ENCODE peak calls at places on chromosome 12, in six cellular contexts. One of them, this sample, is unnamed.

GRCh38 chr12:121428883-121429282 is 29.0 kb downstream of the RNF34 start:
- DNase-seq in HFF-Myc: no peak
- DNase-seq in WTC11: no peak
- DNase-seq in left ventricle myocardium inferior: no peak
- DNase-seq in HepG2: no peak
- DNase-seq in upper lobe of right lung: no peak
- DNase-seq in this sample: no peak

GRCh38 chr12:71725011-71725410 is 29.7 kb upstream of the RAB21 start:
- DNase-seq in upper lobe of right lung: no peak
- DNase-seq in HepG2: no peak
- DNase-seq in HFF-Myc: peak
- DNase-seq in left ventricle myocardium inferior: no peak
- DNase-seq in WTC11: no peak
- DNase-seq in this sample: no peak

GRCh38 chr12:30823140-30823669 is 68.5 kb upstream of the CAPRIN2 start:
- DNase-seq in upper lobe of right lung: peak
- DNase-seq in WTC11: peak
- DNase-seq in HepG2: no peak
- DNase-seq in HFF-Myc: no peak
- DNase-seq in left ventricle myocardium inferior: peak
- DNase-seq in this sample: peak

GRCh38 chr12:69824028-69824427 is 999 bp upstream of the MYRFL start:
- DNase-seq in WTC11: no peak
- DNase-seq in HepG2: no peak
- DNase-seq in left ventricle myocardium inferior: no peak
- DNase-seq in upper lobe of right lung: no peak
- DNase-seq in HFF-Myc: no peak
- DNase-seq in this sample: no peak

GRCh38 chr12:6074394-6074793 is 50.1 kb downstream of the VWF start:
- DNase-seq in HFF-Myc: no peak
- DNase-seq in WTC11: no peak
- DNase-seq in HepG2: no peak
- DNase-seq in left ventricle myocardium inferior: peak
- DNase-seq in upper lobe of right lung: no peak
- DNase-seq in this sample: no peak

GRCh38 chr12:3333583-3333982 is 157.4 kb upstream of the PRMT8 start:
- DNase-seq in HFF-Myc: no peak
- DNase-seq in HepG2: peak
- DNase-seq in left ventricle myocardium inferior: no peak
- DNase-seq in upper lobe of right lung: no peak
- DNase-seq in WTC11: peak
- DNase-seq in this sample: no peak

GRCh38 chr12:51269174-51270066 is 795 bp downstream of the SMAGP start:
- DNase-seq in upper lobe of right lung: peak
- DNase-seq in WTC11: peak
- DNase-seq in HFF-Myc: no peak
- DNase-seq in left ventricle myocardium inferior: peak
- DNase-seq in HepG2: peak
- DNase-seq in this sample: peak

GRCh38 chr12:52892193-52892852 is 12.6 kb downstream of the KRT8 start:
- DNase-seq in upper lobe of right lung: no peak
- DNase-seq in HFF-Myc: no peak
- DNase-seq in WTC11: no peak
- DNase-seq in HepG2: no peak
- DNase-seq in left ventricle myocardium inferior: no peak
- DNase-seq in this sample: no peak

GRCh38 chr12:52314511-52314910 is 6.7 kb downstream of the KRT83 start:
- DNase-seq in upper lobe of right lung: no peak
- DNase-seq in WTC11: no peak
- DNase-seq in HepG2: no peak
- DNase-seq in left ventricle myocardium inferior: no peak
- DNase-seq in HFF-Myc: no peak
- DNase-seq in this sample: no peak

GRCh38 chr12:42612258-42612608 is 22.7 kb upstream of the PRICKLE1 start:
- DNase-seq in left ventricle myocardium inferior: no peak
- DNase-seq in upper lobe of right lung: no peak
- DNase-seq in WTC11: no peak
- DNase-seq in HFF-Myc: no peak
- DNase-seq in HepG2: no peak
- DNase-seq in this sample: no peak

GRCh38 chr12:4278582-4278939 is 5.0 kb downstream of the CCND2 start:
- DNase-seq in HepG2: no peak
- DNase-seq in left ventricle myocardium inferior: peak
- DNase-seq in WTC11: no peak
- DNase-seq in HFF-Myc: no peak
- DNase-seq in upper lobe of right lung: peak
- DNase-seq in this sample: no peak

GRCh38 chr12:4978737-4979136 is 64.9 kb upstream of the KCNA5 start:
- DNase-seq in upper lobe of right lung: no peak
- DNase-seq in left ventricle myocardium inferior: no peak
- DNase-seq in HFF-Myc: no peak
- DNase-seq in HepG2: no peak
- DNase-seq in WTC11: no peak
- DNase-seq in this sample: no peak

GRCh38 chr12:112418248-112418595 is 525 bp upstream of the PTPN11 start:
- DNase-seq in HepG2: no peak
- DNase-seq in left ventricle myocardium inferior: no peak
- DNase-seq in upper lobe of right lung: no peak
- DNase-seq in WTC11: peak
- DNase-seq in HFF-Myc: no peak
- DNase-seq in this sample: no peak

GRCh38 chr12:29566441-29566840 is 69.0 kb upstream of the OVCH1 start:
- DNase-seq in WTC11: no peak
- DNase-seq in HFF-Myc: no peak
- DNase-seq in HepG2: no peak
- DNase-seq in left ventricle myocardium inferior: no peak
- DNase-seq in upper lobe of right lung: no peak
- DNase-seq in this sample: no peak

GRCh38 chr12:124548854-124549378 is 18.5 kb downstream of the NCOR2 start:
- DNase-seq in HFF-Myc: no peak
- DNase-seq in left ventricle myocardium inferior: no peak
- DNase-seq in WTC11: no peak
- DNase-seq in upper lobe of right lung: peak
- DNase-seq in HepG2: no peak
- DNase-seq in this sample: no peak

GRCh38 chr12:41724216-41724615 is 420.5 kb downstream of the GXYLT1 start:
- DNase-seq in WTC11: no peak
- DNase-seq in left ventricle myocardium inferior: no peak
- DNase-seq in HepG2: no peak
- DNase-seq in HFF-Myc: no peak
- DNase-seq in upper lobe of right lung: no peak
- DNase-seq in this sample: no peak

GRCh38 chr12:132397152-132397933 is 68.0 kb upstream of the GALNT9 start:
- DNase-seq in WTC11: peak
- DNase-seq in left ventricle myocardium inferior: peak
- DNase-seq in upper lobe of right lung: no peak
- DNase-seq in HFF-Myc: no peak
- DNase-seq in HepG2: no peak
- DNase-seq in this sample: no peak

GRCh38 chr12:40033260-40033649 is 72.6 kb downstream of the SLC2A13 start:
- DNase-seq in upper lobe of right lung: no peak
- DNase-seq in left ventricle myocardium inferior: no peak
- DNase-seq in HFF-Myc: no peak
- DNase-seq in HepG2: no peak
- DNase-seq in WTC11: peak
- DNase-seq in this sample: no peak

GRCh38 chr12:63068857-63069442 is 82.1 kb downstream of the AVPR1A start:
- DNase-seq in HepG2: peak
- DNase-seq in HFF-Myc: peak
- DNase-seq in upper lobe of right lung: no peak
- DNase-seq in left ventricle myocardium inferior: no peak
- DNase-seq in WTC11: no peak
- DNase-seq in this sample: no peak

GRCh38 chr12:29750131-29750927 is 33.4 kb downstream of the TMTC1 start:
- DNase-seq in left ventricle myocardium inferior: no peak
- DNase-seq in HepG2: no peak
- DNase-seq in upper lobe of right lung: no peak
- DNase-seq in HFF-Myc: no peak
- DNase-seq in WTC11: no peak
- DNase-seq in this sample: no peak

GRCh38 chr12:15886372-15887042 is 4.3 kb downstream of the STRAP start:
- DNase-seq in left ventricle myocardium inferior: no peak
- DNase-seq in WTC11: no peak
- DNase-seq in upper lobe of right lung: no peak
- DNase-seq in HepG2: peak
- DNase-seq in HFF-Myc: no peak
- DNase-seq in this sample: no peak

GRCh38 chr12:4214912-4215861 is 58.4 kb upstream of the CCND2 start:
- DNase-seq in WTC11: no peak
- DNase-seq in left ventricle myocardium inferior: peak
- DNase-seq in upper lobe of right lung: peak
- DNase-seq in HFF-Myc: no peak
- DNase-seq in HepG2: no peak
- DNase-seq in this sample: peak

GRCh38 chr12:10136637-10137205 is 6.7 kb upstream of the CLEC7A start:
- DNase-seq in upper lobe of right lung: no peak
- DNase-seq in HFF-Myc: no peak
- DNase-seq in left ventricle myocardium inferior: no peak
- DNase-seq in WTC11: no peak
- DNase-seq in HepG2: peak
- DNase-seq in this sample: no peak

GRCh38 chr12:131829795-131830334 is 1.7 kb downstream of the MMP17 start:
- DNase-seq in left ventricle myocardium inferior: no peak
- DNase-seq in HFF-Myc: no peak
- DNase-seq in WTC11: no peak
- DNase-seq in upper lobe of right lung: no peak
- DNase-seq in HepG2: no peak
- DNase-seq in this sample: no peak

GRCh38 chr12:966715-967114 is 17.2 kb upstream of the RAD52 start:
- DNase-seq in HepG2: no peak
- DNase-seq in left ventricle myocardium inferior: no peak
- DNase-seq in WTC11: no peak
- DNase-seq in upper lobe of right lung: no peak
- DNase-seq in HFF-Myc: no peak
- DNase-seq in this sample: no peak

GRCh38 chr12:31752450-31752849 is 23.6 kb upstream of the AMN1 start:
- DNase-seq in left ventricle myocardium inferior: no peak
- DNase-seq in HepG2: no peak
- DNase-seq in HFF-Myc: no peak
- DNase-seq in upper lobe of right lung: no peak
- DNase-seq in WTC11: no peak
- DNase-seq in this sample: no peak

GRCh38 chr12:10154145-10154496 is 17.8 kb downstream of the OLR1 start:
- DNase-seq in WTC11: no peak
- DNase-seq in upper lobe of right lung: no peak
- DNase-seq in left ventricle myocardium inferior: no peak
- DNase-seq in HFF-Myc: no peak
- DNase-seq in HepG2: no peak
- DNase-seq in this sample: no peak

GRCh38 chr12:106267535-106267934 is 19.7 kb upstream of the CKAP4 start:
- DNase-seq in HFF-Myc: no peak
- DNase-seq in HepG2: no peak
- DNase-seq in left ventricle myocardium inferior: no peak
- DNase-seq in upper lobe of right lung: no peak
- DNase-seq in WTC11: no peak
- DNase-seq in this sample: no peak

GRCh38 chr12:80607361-80608135 is 99.9 kb upstream of the MYF6 start:
- DNase-seq in upper lobe of right lung: no peak
- DNase-seq in WTC11: no peak
- DNase-seq in HepG2: no peak
- DNase-seq in left ventricle myocardium inferior: no peak
- DNase-seq in HFF-Myc: no peak
- DNase-seq in this sample: no peak
- TF ChIP-seq CTCF in upper lobe of right lung: no peak
- TF ChIP-seq CTCF in WTC11: peak
- TF ChIP-seq CTCF in HepG2: no peak
- TF ChIP-seq CTCF in left ventricle myocardium inferior: peak
- TF ChIP-seq CTCF in HFF-Myc: no peak
- TF ChIP-seq CTCF in this sample: no peak

DNA sequence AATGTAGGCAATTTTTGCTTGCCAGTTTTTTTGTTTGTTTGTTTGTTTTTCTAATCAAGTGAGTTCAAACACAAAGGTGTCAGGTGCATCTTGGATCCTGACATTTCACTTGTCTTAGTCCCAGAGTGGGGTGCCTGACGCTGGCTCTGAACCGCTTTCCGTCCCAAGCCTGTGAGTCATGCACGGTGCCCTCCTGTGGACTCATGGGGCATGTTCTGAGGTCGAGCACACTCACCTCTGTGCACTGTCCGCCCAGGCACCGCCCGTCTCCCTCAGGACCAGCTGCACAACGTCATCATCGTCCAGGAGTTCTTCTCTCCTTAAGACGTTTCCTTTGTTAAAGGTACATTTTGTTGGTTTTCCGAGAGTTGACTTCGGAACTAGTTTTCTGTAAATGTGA is 98.2 kb downstream of the GLT1D1 start:
- DNase-seq in left ventricle myocardium inferior: no peak
- DNase-seq in WTC11: no peak
- DNase-seq in upper lobe of right lung: no peak
- DNase-seq in HFF-Myc: no peak
- DNase-seq in HepG2: no peak
- DNase-seq in this sample: no peak
- TF ChIP-seq CTCF in left ventricle myocardium inferior: no peak
- TF ChIP-seq CTCF in WTC11: no peak
- TF ChIP-seq CTCF in upper lobe of right lung: no peak
- TF ChIP-seq CTCF in HFF-Myc: no peak
- TF ChIP-seq CTCF in HepG2: peak
- TF ChIP-seq CTCF in this sample: no peak

GRCh38 chr12:97960741-97961608 is 498.4 kb downstream of the RMST start:
- DNase-seq in HFF-Myc: no peak
- DNase-seq in WTC11: peak
- DNase-seq in HepG2: peak
- DNase-seq in upper lobe of right lung: no peak
- DNase-seq in left ventricle myocardium inferior: no peak
- DNase-seq in this sample: no peak
- TF ChIP-seq CTCF in HFF-Myc: peak
- TF ChIP-seq CTCF in WTC11: peak
- TF ChIP-seq CTCF in HepG2: peak
- TF ChIP-seq CTCF in upper lobe of right lung: peak
- TF ChIP-seq CTCF in left ventricle myocardium inferior: peak
- TF ChIP-seq CTCF in this sample: no peak

GRCh38 chr12:88951177-88951576 is 370.9 kb upstream of the KITLG start:
- DNase-seq in HFF-Myc: no peak
- DNase-seq in left ventricle myocardium inferior: no peak
- DNase-seq in upper lobe of right lung: no peak
- DNase-seq in HepG2: no peak
- DNase-seq in WTC11: no peak
- DNase-seq in this sample: no peak

GRCh38 chr12:88945041-88945732 is 364.9 kb upstream of the KITLG start:
- DNase-seq in upper lobe of right lung: no peak
- DNase-seq in left ventricle myocardium inferior: no peak
- DNase-seq in HFF-Myc: no peak
- DNase-seq in WTC11: no peak
- DNase-seq in HepG2: no peak
- DNase-seq in this sample: no peak

GRCh38 chr12:88946377-88946997 is 366.2 kb upstream of the KITLG start:
- DNase-seq in WTC11: no peak
- DNase-seq in HepG2: no peak
- DNase-seq in left ventricle myocardium inferior: no peak
- DNase-seq in HFF-Myc: no peak
- DNase-seq in upper lobe of right lung: no peak
- DNase-seq in this sample: no peak

GRCh38 chr12:88944403-88944802 is 364.1 kb upstream of the KITLG start:
- DNase-seq in left ventricle myocardium inferior: no peak
- DNase-seq in HFF-Myc: no peak
- DNase-seq in HepG2: peak
- DNase-seq in WTC11: no peak
- DNase-seq in upper lobe of right lung: no peak
- DNase-seq in this sample: no peak

GRCh38 chr12:88947486-88948043 is 367.3 kb upstream of the KITLG start:
- DNase-seq in HepG2: no peak
- DNase-seq in HFF-Myc: no peak
- DNase-seq in left ventricle myocardium inferior: no peak
- DNase-seq in upper lobe of right lung: no peak
- DNase-seq in WTC11: no peak
- DNase-seq in this sample: no peak
- TF ChIP-seq CTCF in HepG2: no peak
- TF ChIP-seq CTCF in HFF-Myc: peak
- TF ChIP-seq CTCF in left ventricle myocardium inferior: no peak
- TF ChIP-seq CTCF in upper lobe of right lung: no peak
- TF ChIP-seq CTCF in WTC11: no peak
- TF ChIP-seq CTCF in this sample: no peak

GRCh38 chr12:126982707-126983106 is 1284.3 kb upstream of the TMEM132C start:
- DNase-seq in WTC11: no peak
- DNase-seq in left ventricle myocardium inferior: no peak
- DNase-seq in upper lobe of right lung: no peak
- DNase-seq in HepG2: no peak
- DNase-seq in HFF-Myc: no peak
- DNase-seq in this sample: no peak
- TF ChIP-seq CTCF in WTC11: no peak
- TF ChIP-seq CTCF in left ventricle myocardium inferior: no peak
- TF ChIP-seq CTCF in upper lobe of right lung: no peak
- TF ChIP-seq CTCF in HepG2: no peak
- TF ChIP-seq CTCF in HFF-Myc: no peak
- TF ChIP-seq CTCF in this sample: no peak

This sample was measured in activated B cell treated with CpG ODN at 0.5 μM for 24 hours.